ENCODE peak calls at places on chromosome 9, in five cellular contexts. D is GM23338, X is K562, K is HepG2, Z is GM12878. N is an unnamed sample.
A peak's percentile ranks its signal among the peaks of the same experiment; 100 is the strongest.

GRCh38 chr9:21873540-21874221 is 71.2 kb downstream of the MTAP start:
- DNase-seq in D (no peak), X (no peak), K (no peak), Z (no peak), N (no peak)

GRCh38 chr9:69149321-69149807 is 24.7 kb upstream of the TJP2 start:
- DNase-seq in K (no peak), Z (no peak), X (no peak), D (peak; percentile 42), N (no peak)

GRCh38 chr9:1726993-1727759 is 288.0 kb upstream of the SMARCA2 start:
- DNase-seq in Z (no peak), X (no peak), K (no peak), D (peak; percentile 78), N (no peak)

GRCh38 chr9:22147818-22148573 is 138.9 kb upstream of the CDKN2B start:
- DNase-seq in Z (no peak), K (peak; percentile 55), X (no peak), D (no peak), N (no peak)

GRCh38 chr9:76349865-76350264 is 44.4 kb downstream of the RFK start:
- DNase-seq in X (no peak), Z (no peak), K (no peak), D (no peak), N (no peak)

GRCh38 chr9:117411547-117411946 is 3.3 kb downstream of the ASTN2 start:
- DNase-seq in D (peak; percentile 91), X (peak; percentile 1), Z (no peak), K (peak; percentile 18), N (peak; percentile 51)

GRCh38 chr9:136621019-136621733 is 41.5 kb upstream of the EGFL7 start:
- DNase-seq in X (no peak), D (no peak), Z (no peak), K (no peak), N (no peak)

GRCh38 chr9:76302543-76302942 is 91.7 kb downstream of the RFK start:
- DNase-seq in Z (no peak), K (no peak), X (no peak), D (no peak), N (no peak)

GRCh38 chr9:75937859-75938258 is 47.4 kb downstream of the PCSK5 start:
- DNase-seq in D (no peak), K (no peak), Z (no peak), X (no peak), N (no peak)

GRCh38 chr9:2605246-2605645 is 16.3 kb upstream of the VLDLR start:
- DNase-seq in K (no peak), X (no peak), D (no peak), Z (no peak), N (no peak)

GRCh38 chr9:739362-739761 is 102.1 kb upstream of the DMRT1 start:
- DNase-seq in Z (no peak), K (no peak), D (no peak), X (no peak), N (no peak)

GRCh38 chr9:122281368-122281767 is 16.7 kb downstream of the MRRF start:
- DNase-seq in D (no peak), Z (no peak), K (no peak), X (no peak), N (no peak)

GRCh38 chr9:14314424-14314928 is 535 bp upstream of the NFIB start:
- DNase-seq in K (peak; percentile 57), X (peak; percentile 70), D (peak; percentile 85), Z (no peak), N (peak; percentile 96)

GRCh38 chr9:133572821-133573361 is 36.3 kb downstream of the FAM163B start:
- DNase-seq in X (no peak), Z (no peak), D (no peak), K (no peak), N (no peak)

GRCh38 chr9:109974143-109974917 is 194.3 kb downstream of the PALM2AKAP2 start:
- DNase-seq in D (no peak), K (no peak), Z (peak; percentile 99), X (no peak), N (no peak)

GRCh38 chr9:100099722-100100042 is 639 bp downstream of the INVS start:
- DNase-seq in K (peak; percentile 35), Z (no peak), D (peak; percentile 49), X (peak; percentile 41), N (no peak)

GRCh38 chr9:20781086-20781485 is 97.0 kb downstream of the FOCAD start:
- DNase-seq in D (no peak), Z (no peak), X (no peak), K (peak; percentile 72), N (peak; percentile 7)

GRCh38 chr9:85310531-85311070 is 431.2 kb downstream of the AGTPBP1 start:
- DNase-seq in D (no peak), X (no peak), K (no peak), Z (no peak), N (no peak)

GRCh38 chr9:16221822-16222547 is 648.5 kb downstream of the BNC2 start:
- DNase-seq in K (no peak), D (peak; percentile 33), Z (no peak), X (no peak), N (no peak)

GRCh38 chr9:31013371-31013770 is 1371.1 kb upstream of the ACO1 start:
- DNase-seq in Z (no peak), X (no peak), K (no peak), D (no peak), N (no peak)

GRCh38 chr9:94097788-94098413 is 13.6 kb downstream of the PTPDC1 start:
- DNase-seq in K (no peak), Z (no peak), X (no peak), D (no peak), N (peak; percentile 13)

GRCh38 chr9:90921104-90921503 is 119.5 kb downstream of the SYK start:
- DNase-seq in Z (no peak), K (no peak), X (no peak), D (no peak), N (no peak)

GRCh38 chr9:127885508-127886281 is 8.2 kb upstream of the AK1 start:
- DNase-seq in X (no peak), Z (no peak), D (no peak), K (no peak), N (no peak)

GRCh38 chr9:91681461-91682305 is 258.1 kb upstream of the NFIL3 start:
- DNase-seq in D (peak; percentile 89), X (peak; percentile 67), Z (no peak), K (peak; percentile 22), N (peak; percentile 85)

GRCh38 chr9:120927125-120928014 is 774 bp upstream of the TRAF1 start:
- DNase-seq in D (no peak), Z (no peak), K (no peak), X (no peak), N (no peak)

GRCh38 chr9:21294904-21295538 is 10.1 kb downstream of the IFNA5 start:
- DNase-seq in Z (peak; percentile 13), K (no peak), X (no peak), D (no peak), N (no peak)

GRCh38 chr9:137756045-137756744 is 121.4 kb upstream of the CACNA1B start:
- DNase-seq in D (no peak), X (no peak), K (no peak), Z (no peak), N (no peak)

GRCh38 chr9:137241490-137242328 is 622 bp downstream of the TUBB4B start:
- DNase-seq in X (peak; percentile 77), D (no peak), Z (no peak), K (peak; percentile 54), N (no peak)

GRCh38 chr9:10957878-10958277 is 345.1 kb upstream of the PTPRD start:
- DNase-seq in X (no peak), D (no peak), K (peak; percentile 4), Z (no peak), N (no peak)

GRCh38 chr9:137482094-137482781 is 23.1 kb upstream of the NSMF start:
- DNase-seq in Z (peak; percentile 8), D (no peak), X (peak; percentile 91), K (peak; percentile 31), N (no peak)

GRCh38 chr9:105535920-105536668 is 21.8 kb upstream of the FKTN start:
- DNase-seq in K (no peak), Z (no peak), X (no peak), D (no peak), N (no peak)
- TF ChIP-seq JUNB in K (no peak), Z (peak; percentile 85), X (no peak), D (no peak), N (no peak)

GRCh38 chr9:70805953-70806352 is 315.5 kb downstream of the TRPM3 start:
- DNase-seq in Z (no peak), K (no peak), X (no peak), D (no peak), N (no peak)
- TF ChIP-seq JUNB in Z (no peak), K (no peak), X (no peak), D (no peak), N (no peak)

GRCh38 chr9:37464426-37465248 is 613 bp downstream of the ZBTB5 start:
- DNase-seq in K (no peak), D (peak; percentile 76), Z (peak; percentile 30), X (peak; percentile 67), N (no peak)
- TF ChIP-seq JUNB in K (no peak), D (no peak), Z (no peak), X (no peak), N (no peak)

DNA sequence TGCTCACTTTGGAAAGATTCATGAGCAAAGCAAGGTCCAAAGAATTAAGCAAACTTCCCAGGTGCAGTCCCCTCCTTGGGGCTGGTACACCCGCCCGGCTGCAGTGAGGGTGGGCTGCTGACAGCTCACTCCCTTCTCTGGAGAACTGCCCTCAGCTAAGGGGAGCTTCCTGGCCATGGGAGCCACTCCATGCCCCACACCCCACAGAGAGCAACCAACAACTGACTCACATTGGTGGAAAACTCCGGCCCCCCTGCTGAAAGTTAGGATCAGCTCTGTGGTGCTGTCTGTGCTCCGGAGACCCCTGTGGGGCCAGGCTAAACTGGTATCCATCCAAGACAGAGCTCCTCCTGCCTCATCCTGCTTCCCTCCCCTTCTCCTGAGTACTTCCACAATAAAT is 223.0 kb downstream of the GABBR2 start:
- DNase-seq in Z (no peak), D (no peak), X (no peak), K (no peak), N (no peak)
- TF ChIP-seq JUNB in Z (no peak), D (no peak), X (no peak), K (no peak), N (no peak)

GRCh38 chr9:134592018-134592818 is 49.4 kb upstream of the COL5A1 start:
- DNase-seq in Z (no peak), X (peak; percentile 24), K (peak; percentile 14), D (no peak), N (peak; percentile 56)
- TF ChIP-seq JUNB in Z (no peak), X (no peak), K (no peak), D (no peak), N (peak; percentile 60)

GRCh38 chr9:113650207-113651131 is 186.9 kb downstream of the RGS3 start:
- DNase-seq in X (no peak), D (peak; percentile 59), Z (no peak), K (peak; percentile 94), N (peak; percentile 69)
- TF ChIP-seq JUNB in X (no peak), D (no peak), Z (no peak), K (no peak), N (no peak)

DNA sequence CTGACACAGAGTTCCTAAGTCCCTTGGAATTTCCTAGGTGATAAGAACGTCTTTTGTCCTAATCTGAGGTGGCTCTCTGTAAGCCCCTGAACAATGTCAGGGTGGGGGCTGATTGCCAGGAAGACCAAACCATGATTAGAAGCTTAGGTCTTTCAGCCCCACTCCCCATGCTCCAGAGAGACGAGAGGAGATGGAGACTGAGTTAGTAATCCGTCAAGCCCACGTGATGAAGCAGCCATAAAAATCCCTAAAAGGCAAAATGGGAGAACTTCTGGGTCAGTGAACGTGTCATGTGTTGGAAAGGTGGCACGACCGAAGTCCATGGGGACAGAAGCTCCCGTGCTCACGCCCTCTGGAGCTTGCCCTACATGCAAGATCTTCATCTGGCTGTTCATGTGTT is 85.6 kb downstream of the RAD23B start:
- DNase-seq in D (no peak), X (no peak), K (peak; percentile 33), Z (no peak), N (no peak)
- TF ChIP-seq JUNB in D (no peak), X (no peak), K (no peak), Z (no peak), N (no peak)